ENCODE peak calls at places on chromosomes 12 and 14, in eight cellular contexts. W is Right ventricle myocardium inferior, E is sciatic nerve, D is G401, P is fibroblast of villous mesenchyme, Y is neural crest cell, F is stromal cell of bone marrow, R is NCI-H446. B is an unnamed sample.

GRCh38 chr14:69633238-69633637 is 21.8 kb downstream of the SUSD6 start:
- DNase-seq in W (no peak), E (no peak), D (peak), P (no peak), Y (no peak), F (no peak), R (no peak), B (no peak)

GRCh38 chr14:89288114-89288513 is 128.9 kb downstream of the FOXN3 start:
- DNase-seq in W (no peak), E (peak), D (no peak), P (no peak), Y (no peak), F (no peak), R (no peak), B (no peak)

GRCh38 chr14:35783699-35784098 is 25.4 kb downstream of the RALGAPA1 start:
- DNase-seq in W (no peak), E (no peak), D (no peak), P (no peak), Y (no peak), F (no peak), R (no peak), B (no peak)

GRCh38 chr14:67846029-67846610 is 26.5 kb downstream of the RAD51B start:
- DNase-seq in W (no peak), E (no peak), D (no peak), P (no peak), Y (no peak), F (no peak), R (no peak), B (no peak)

GRCh38 chr12:113237748-113238147 is 16.5 kb downstream of the TPCN1 start:
- DNase-seq in W (no peak), E (no peak), D (no peak), P (no peak), Y (no peak), F (no peak), R (no peak), B (peak)

GRCh38 chr14:58789756-58790155 is 152.0 kb downstream of the DACT1 start:
- DNase-seq in W (no peak), E (no peak), D (no peak), P (no peak), Y (no peak), F (no peak), R (no peak), B (no peak)

GRCh38 chr12:117972341-117972740 is 3.6 kb upstream of the KSR2 start:
- DNase-seq in W (no peak), E (no peak), D (no peak), P (no peak), Y (no peak), F (no peak), R (no peak), B (no peak)

GRCh38 chr12:131795688-131796410 is 32.3 kb upstream of the MMP17 start:
- DNase-seq in W (no peak), E (no peak), D (no peak), P (no peak), Y (no peak), F (no peak), R (no peak), B (no peak)

GRCh38 chr12:41645624-41646023 is 457.5 kb downstream of the PDZRN4 start:
- DNase-seq in W (no peak), E (no peak), D (no peak), P (no peak), Y (no peak), F (no peak), R (no peak), B (no peak)

GRCh38 chr12:123034022-123034541 is 53.6 kb downstream of the ARL6IP4 start:
- DNase-seq in W (peak), E (no peak), D (no peak), P (no peak), Y (no peak), F (no peak), R (no peak), B (no peak)

GRCh38 chr14:70254476-70254961 is 65.8 kb upstream of the SLC8A3 start:
- DNase-seq in W (no peak), E (no peak), D (no peak), P (peak), Y (peak), F (no peak), R (peak), B (no peak)

GRCh38 chr12:49198431-49199155 is 9.7 kb upstream of the TUBA1A start:
- DNase-seq in W (no peak), E (no peak), D (peak), P (peak), Y (peak), F (peak), R (peak), B (no peak)

GRCh38 chr12:48999371-49000131 is at the start of gene DDN:
- DNase-seq in W (no peak), E (no peak), D (no peak), P (no peak), Y (no peak), F (no peak), R (peak), B (no peak)

GRCh38 chr14:22549981-22550670 is 38.9 kb downstream of the DAD1 start:
- DNase-seq in W (no peak), E (no peak), D (no peak), P (peak), Y (no peak), F (no peak), R (peak), B (no peak)

GRCh38 chr12:2111816-2112215 is 59.0 kb downstream of the CACNA1C start:
- DNase-seq in W (no peak), E (no peak), D (no peak), P (no peak), Y (no peak), F (no peak), R (no peak), B (no peak)

GRCh38 chr14:21924479-21924878 is 250.9 kb upstream of the OR4E1 start:
- DNase-seq in W (no peak), E (no peak), D (no peak), P (no peak), Y (no peak), F (no peak), R (no peak), B (no peak)

GRCh38 chr14:76546426-76547221 is 170.7 kb downstream of the ESRRB start:
- DNase-seq in W (no peak), E (no peak), D (peak), P (peak), Y (peak), F (no peak), R (peak), B (no peak)

GRCh38 chr12:104370989-104371870 is 67.7 kb downstream of the EID3 start:
- DNase-seq in W (no peak), E (no peak), D (no peak), P (no peak), Y (no peak), F (no peak), R (no peak), B (no peak)

GRCh38 chr14:102758087-102758486 is 19.2 kb upstream of the TRAF3 start:
- DNase-seq in W (no peak), E (no peak), D (no peak), P (no peak), Y (no peak), F (no peak), R (no peak), B (no peak)

GRCh38 chr12:95548056-95548538 is 3.2 kb downstream of the USP44 start:
- DNase-seq in W (no peak), E (peak), D (peak), P (no peak), Y (peak), F (no peak), R (peak), B (no peak)

GRCh38 chr12:132178314-132178713 is 34.1 kb downstream of the NOC4L start:
- DNase-seq in W (no peak), E (no peak), D (no peak), P (no peak), Y (no peak), F (no peak), R (no peak), B (no peak)

GRCh38 chr12:67909091-67909531 is 80.1 kb upstream of the IFNG-AS1 start:
- DNase-seq in W (no peak), E (no peak), D (no peak), P (peak), Y (no peak), F (peak), R (no peak), B (no peak)

GRCh38 chr12:108798551-108799221 is 58.7 kb downstream of the SSH1 start:
- DNase-seq in W (peak), E (no peak), D (peak), P (peak), Y (no peak), F (no peak), R (peak), B (no peak)

GRCh38 chr12:70919597-70920035 is 922 bp downstream of the PTPRR start:
- DNase-seq in W (no peak), E (no peak), D (peak), P (no peak), Y (no peak), F (no peak), R (no peak), B (no peak)

GRCh38 chr12:1575799-1576401 is 18.5 kb downstream of the FBXL14 start:
- DNase-seq in W (no peak), E (no peak), D (no peak), P (peak), Y (no peak), F (no peak), R (no peak), B (no peak)

GRCh38 chr14:69580009-69580577 is 5.4 kb upstream of the CCDC177 start:
- DNase-seq in W (no peak), E (no peak), D (no peak), P (peak), Y (peak), F (peak), R (peak), B (no peak)

GRCh38 chr14:63203618-63204406 is 431 bp upstream of the RHOJ start:
- DNase-seq in W (peak), E (peak), D (peak), P (peak), Y (peak), F (peak), R (peak), B (peak)

GRCh38 chr12:82565982-82566381 is 120.7 kb upstream of the TMTC2 start:
- DNase-seq in W (no peak), E (no peak), D (no peak), P (no peak), Y (no peak), F (no peak), R (no peak), B (no peak)

GRCh38 chr12:127393896-127394295 is 873.1 kb upstream of the TMEM132C start:
- DNase-seq in W (no peak), E (no peak), D (peak), P (no peak), Y (no peak), F (peak), R (no peak), B (no peak)

GRCh38 chr12:49057888-49058287 is 2.7 kb downstream of the KMT2D start:
- DNase-seq in W (no peak), E (no peak), D (no peak), P (no peak), Y (no peak), F (no peak), R (no peak), B (no peak)

GRCh38 chr14:100448376-100448775 is 125.2 kb downstream of the SLC25A47 start:
- DNase-seq in W (no peak), E (no peak), D (no peak), P (no peak), Y (no peak), F (no peak), R (no peak), B (no peak)

GRCh38 chr12:6774557-6775062 is 2.3 kb downstream of the LAG3 start:
- DNase-seq in W (no peak), E (no peak), D (no peak), P (no peak), Y (no peak), F (no peak), R (no peak), B (no peak)

GRCh38 chr14:75648066-75648838 is 12.4 kb downstream of the ERG28 start:
- DNase-seq in W (no peak), E (no peak), D (no peak), P (peak), Y (no peak), F (peak), R (no peak), B (peak)

GRCh38 chr12:78898416-78898815 is 33.8 kb downstream of the SYT1 start:
- DNase-seq in W (peak), E (peak), D (peak), P (peak), Y (no peak), F (no peak), R (peak), B (no peak)

GRCh38 chr12:24246921-24247320 is 297.5 kb upstream of the SOX5 start:
- DNase-seq in W (no peak), E (no peak), D (no peak), P (no peak), Y (no peak), F (no peak), R (no peak), B (no peak)